ENCODE peak calls at places on chromosomes 7 and 10, in seven cellular contexts. One of them, this sample, is unnamed. For H3K27me3, the result is how much of the 10 kb centered on the place peaks cover.

GRCh38 chr7:84331665-84332064 is 137.1 kb upstream of the SEMA3A start:
- DNase-seq in SK-N-SH: no peak
- DNase-seq in lower lobe of right lung: no peak
- DNase-seq in heart right ventricle: no peak
- DNase-seq in psoas muscle: no peak
- DNase-seq in esophagus muscularis mucosa: no peak
- DNase-seq in pancreas: no peak
- DNase-seq in this sample: no peak

GRCh38 chr10:128254486-128254885 is 128.3 kb upstream of the MKI67 start:
- DNase-seq in SK-N-SH: no peak
- DNase-seq in lower lobe of right lung: no peak
- DNase-seq in heart right ventricle: no peak
- DNase-seq in psoas muscle: no peak
- DNase-seq in esophagus muscularis mucosa: no peak
- DNase-seq in pancreas: no peak
- DNase-seq in this sample: no peak

GRCh38 chr10:115856580-115856979 is 416.4 kb downstream of the GFRA1 start:
- DNase-seq in SK-N-SH: no peak
- DNase-seq in lower lobe of right lung: no peak
- DNase-seq in heart right ventricle: no peak
- DNase-seq in psoas muscle: no peak
- DNase-seq in esophagus muscularis mucosa: no peak
- DNase-seq in pancreas: no peak
- DNase-seq in this sample: no peak

GRCh38 chr10:48693206-48693605 is 8.5 kb downstream of the WDFY4 start:
- DNase-seq in SK-N-SH: no peak
- DNase-seq in lower lobe of right lung: no peak
- DNase-seq in heart right ventricle: no peak
- DNase-seq in psoas muscle: no peak
- DNase-seq in esophagus muscularis mucosa: peak
- DNase-seq in pancreas: no peak
- DNase-seq in this sample: no peak

GRCh38 chr7:104643587-104644217 is 315.3 kb downstream of the LHFPL3 start:
- DNase-seq in SK-N-SH: peak
- DNase-seq in lower lobe of right lung: no peak
- DNase-seq in heart right ventricle: no peak
- DNase-seq in psoas muscle: no peak
- DNase-seq in esophagus muscularis mucosa: no peak
- DNase-seq in pancreas: no peak
- DNase-seq in this sample: no peak

GRCh38 chr10:17836917-17837316 is 27.8 kb downstream of the MRC1 start:
- DNase-seq in SK-N-SH: no peak
- DNase-seq in lower lobe of right lung: no peak
- DNase-seq in heart right ventricle: peak
- DNase-seq in psoas muscle: no peak
- DNase-seq in esophagus muscularis mucosa: no peak
- DNase-seq in pancreas: peak
- DNase-seq in this sample: peak

GRCh38 chr10:94102436-94102835 is 108.7 kb downstream of the PLCE1 start:
- DNase-seq in SK-N-SH: no peak
- DNase-seq in lower lobe of right lung: no peak
- DNase-seq in heart right ventricle: no peak
- DNase-seq in psoas muscle: no peak
- DNase-seq in esophagus muscularis mucosa: peak
- DNase-seq in pancreas: no peak
- DNase-seq in this sample: no peak

GRCh38 chr10:122374859-122375721 is 582 bp downstream of the PLEKHA1 start:
- DNase-seq in SK-N-SH: peak
- DNase-seq in lower lobe of right lung: peak
- DNase-seq in heart right ventricle: peak
- DNase-seq in psoas muscle: peak
- DNase-seq in esophagus muscularis mucosa: no peak
- DNase-seq in pancreas: peak
- DNase-seq in this sample: no peak

GRCh38 chr10:51001587-51001986 is 72.7 kb upstream of the PRKG1 start:
- DNase-seq in SK-N-SH: peak
- DNase-seq in lower lobe of right lung: no peak
- DNase-seq in heart right ventricle: no peak
- DNase-seq in psoas muscle: no peak
- DNase-seq in esophagus muscularis mucosa: no peak
- DNase-seq in pancreas: no peak
- DNase-seq in this sample: no peak

GRCh38 chr7:93799750-93800357 is 90.7 kb downstream of the TFPI2 start:
- DNase-seq in SK-N-SH: peak
- DNase-seq in lower lobe of right lung: no peak
- DNase-seq in heart right ventricle: no peak
- DNase-seq in psoas muscle: no peak
- DNase-seq in esophagus muscularis mucosa: no peak
- DNase-seq in pancreas: no peak
- DNase-seq in this sample: no peak

GRCh38 chr10:90417056-90417455 is 440.8 kb downstream of the HTR7 start:
- DNase-seq in SK-N-SH: no peak
- DNase-seq in lower lobe of right lung: no peak
- DNase-seq in heart right ventricle: no peak
- DNase-seq in psoas muscle: no peak
- DNase-seq in esophagus muscularis mucosa: no peak
- DNase-seq in pancreas: no peak
- DNase-seq in this sample: no peak

GRCh38 chr7:36598056-36598675 is 126.1 kb downstream of the AOAH start:
- DNase-seq in SK-N-SH: no peak
- DNase-seq in lower lobe of right lung: no peak
- DNase-seq in heart right ventricle: no peak
- DNase-seq in psoas muscle: no peak
- DNase-seq in esophagus muscularis mucosa: no peak
- DNase-seq in pancreas: no peak
- DNase-seq in this sample: no peak

GRCh38 chr7:68176974-68177373 is 1180.3 kb downstream of the TYW1 start:
- DNase-seq in SK-N-SH: peak
- DNase-seq in lower lobe of right lung: no peak
- DNase-seq in heart right ventricle: peak
- DNase-seq in psoas muscle: peak
- DNase-seq in esophagus muscularis mucosa: no peak
- DNase-seq in pancreas: peak
- DNase-seq in this sample: no peak

GRCh38 chr10:93006435-93007039 is 54.1 kb upstream of the CYP26C1 start:
- DNase-seq in SK-N-SH: peak
- DNase-seq in lower lobe of right lung: no peak
- DNase-seq in heart right ventricle: no peak
- DNase-seq in psoas muscle: no peak
- DNase-seq in esophagus muscularis mucosa: no peak
- DNase-seq in pancreas: no peak
- DNase-seq in this sample: no peak

GRCh38 chr10:78981970-78982281 is 86.8 kb upstream of the ZMIZ1 start:
- DNase-seq in SK-N-SH: no peak
- DNase-seq in lower lobe of right lung: no peak
- DNase-seq in heart right ventricle: peak
- DNase-seq in psoas muscle: no peak
- DNase-seq in esophagus muscularis mucosa: no peak
- DNase-seq in pancreas: no peak
- DNase-seq in this sample: no peak

GRCh38 chr10:4074559-4075407 is 289.8 kb upstream of the KLF6 start:
- DNase-seq in SK-N-SH: peak
- DNase-seq in lower lobe of right lung: no peak
- DNase-seq in heart right ventricle: peak
- DNase-seq in psoas muscle: no peak
- DNase-seq in esophagus muscularis mucosa: no peak
- DNase-seq in pancreas: no peak
- DNase-seq in this sample: no peak

GRCh38 chr7:155644971-155645509 is 579 bp downstream of the RBM33 start:
- DNase-seq in SK-N-SH: peak
- DNase-seq in lower lobe of right lung: peak
- DNase-seq in heart right ventricle: peak
- DNase-seq in psoas muscle: peak
- DNase-seq in esophagus muscularis mucosa: no peak
- DNase-seq in pancreas: peak
- DNase-seq in this sample: no peak

GRCh38 chr7:122885583-122886356 is 490 bp downstream of the CADPS2 start:
- DNase-seq in SK-N-SH: peak
- DNase-seq in lower lobe of right lung: peak
- DNase-seq in heart right ventricle: peak
- DNase-seq in psoas muscle: peak
- DNase-seq in esophagus muscularis mucosa: no peak
- DNase-seq in pancreas: peak
- DNase-seq in this sample: peak

GRCh38 chr7:122887198-122887597 is 938 bp upstream of the CADPS2 start:
- DNase-seq in SK-N-SH: peak
- DNase-seq in lower lobe of right lung: peak
- DNase-seq in heart right ventricle: peak
- DNase-seq in psoas muscle: peak
- DNase-seq in esophagus muscularis mucosa: no peak
- DNase-seq in pancreas: peak
- DNase-seq in this sample: peak

GRCh38 chr7:122887848-122888247 is 1.6 kb upstream of the CADPS2 start:
- DNase-seq in SK-N-SH: no peak
- DNase-seq in lower lobe of right lung: no peak
- DNase-seq in heart right ventricle: no peak
- DNase-seq in psoas muscle: no peak
- DNase-seq in esophagus muscularis mucosa: no peak
- DNase-seq in pancreas: no peak
- DNase-seq in this sample: no peak

GRCh38 chr7:122884186-122884585 is 2.1 kb downstream of the CADPS2 start:
- DNase-seq in SK-N-SH: no peak
- DNase-seq in lower lobe of right lung: no peak
- DNase-seq in heart right ventricle: no peak
- DNase-seq in psoas muscle: no peak
- DNase-seq in esophagus muscularis mucosa: no peak
- DNase-seq in pancreas: no peak
- DNase-seq in this sample: no peak

GRCh38 chr7:122886357-122887081 is at the start of gene CADPS2:
- DNase-seq in SK-N-SH: peak
- DNase-seq in lower lobe of right lung: peak
- DNase-seq in heart right ventricle: peak
- DNase-seq in psoas muscle: peak
- DNase-seq in esophagus muscularis mucosa: no peak
- DNase-seq in pancreas: peak
- DNase-seq in this sample: peak
- H3K27me3 ChIP-seq in SK-N-SH: under half
- H3K27me3 ChIP-seq in lower lobe of right lung: under half
- H3K27me3 ChIP-seq in heart right ventricle: under half
- H3K27me3 ChIP-seq in psoas muscle: under half
- H3K27me3 ChIP-seq in esophagus muscularis mucosa: under half
- H3K27me3 ChIP-seq in pancreas: under half
- H3K27me3 ChIP-seq in this sample: under half

GRCh38 chr7:106026101-106026500 is 63.0 kb downstream of the CDHR3 start:
- DNase-seq in SK-N-SH: no peak
- DNase-seq in lower lobe of right lung: no peak
- DNase-seq in heart right ventricle: no peak
- DNase-seq in psoas muscle: no peak
- DNase-seq in esophagus muscularis mucosa: no peak
- DNase-seq in pancreas: no peak
- DNase-seq in this sample: no peak
- H3K27me3 ChIP-seq in SK-N-SH: under half
- H3K27me3 ChIP-seq in lower lobe of right lung: under half
- H3K27me3 ChIP-seq in heart right ventricle: under half
- H3K27me3 ChIP-seq in psoas muscle: under half
- H3K27me3 ChIP-seq in esophagus muscularis mucosa: under half
- H3K27me3 ChIP-seq in pancreas: under half
- H3K27me3 ChIP-seq in this sample: under half

GRCh38 chr10:23196915-23197314 is 4.8 kb downstream of the PTF1A start:
- DNase-seq in SK-N-SH: no peak
- DNase-seq in lower lobe of right lung: no peak
- DNase-seq in heart right ventricle: no peak
- DNase-seq in psoas muscle: no peak
- DNase-seq in esophagus muscularis mucosa: peak
- DNase-seq in pancreas: no peak
- DNase-seq in this sample: no peak
- H3K27me3 ChIP-seq in SK-N-SH: half or more
- H3K27me3 ChIP-seq in lower lobe of right lung: half or more
- H3K27me3 ChIP-seq in heart right ventricle: half or more
- H3K27me3 ChIP-seq in psoas muscle: under half
- H3K27me3 ChIP-seq in esophagus muscularis mucosa: under half
- H3K27me3 ChIP-seq in pancreas: under half
- H3K27me3 ChIP-seq in this sample: under half

DNA sequence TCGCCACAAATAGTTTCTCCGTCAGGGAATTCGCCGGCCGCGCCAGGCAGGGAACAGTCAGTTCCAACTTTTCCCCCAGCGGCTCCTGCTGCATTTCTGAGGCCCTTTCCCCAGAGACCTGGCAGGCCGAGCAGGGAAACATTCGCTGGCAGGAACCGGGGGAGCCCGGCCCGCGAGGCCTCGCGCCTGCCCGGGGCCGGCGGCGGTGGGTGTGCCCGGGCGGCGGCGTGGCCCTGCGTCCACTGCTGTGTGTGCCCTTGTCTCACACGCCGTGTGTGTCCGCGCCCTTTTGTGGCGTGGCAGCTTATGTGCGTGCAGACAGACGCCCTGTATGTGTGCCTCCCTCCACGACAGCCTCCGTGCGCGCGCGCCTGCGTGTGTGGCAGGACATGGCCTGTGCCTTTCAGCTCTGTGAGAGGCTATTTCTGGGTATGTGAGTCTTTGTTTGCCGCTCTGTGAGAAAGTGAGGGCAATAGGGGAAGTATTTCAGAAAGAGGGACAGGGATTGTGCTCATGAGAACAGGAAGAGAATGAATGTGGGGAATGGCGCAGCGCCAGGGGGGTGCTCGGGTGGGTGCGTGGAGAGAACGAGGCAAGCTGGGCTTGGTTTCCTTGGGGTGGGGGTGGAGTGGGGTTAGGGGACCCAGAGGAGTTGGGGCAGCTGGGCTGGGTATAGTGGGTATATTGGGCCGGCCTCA is 689 bp upstream of the SMARCD3 start:
- DNase-seq in SK-N-SH: peak
- DNase-seq in lower lobe of right lung: peak
- DNase-seq in heart right ventricle: peak
- DNase-seq in psoas muscle: peak
- DNase-seq in esophagus muscularis mucosa: no peak
- DNase-seq in pancreas: peak
- DNase-seq in this sample: peak
- H3K27me3 ChIP-seq in SK-N-SH: under half
- H3K27me3 ChIP-seq in lower lobe of right lung: under half
- H3K27me3 ChIP-seq in heart right ventricle: under half
- H3K27me3 ChIP-seq in psoas muscle: under half
- H3K27me3 ChIP-seq in esophagus muscularis mucosa: under half
- H3K27me3 ChIP-seq in pancreas: under half
- H3K27me3 ChIP-seq in this sample: under half

GRCh38 chr10:1367938-1368697 is 311.9 kb downstream of the WDR37 start:
- DNase-seq in SK-N-SH: peak
- DNase-seq in lower lobe of right lung: no peak
- DNase-seq in heart right ventricle: no peak
- DNase-seq in psoas muscle: no peak
- DNase-seq in esophagus muscularis mucosa: peak
- DNase-seq in pancreas: no peak
- DNase-seq in this sample: peak

GRCh38 chr10:1369197-1369596 is 313.0 kb downstream of the WDR37 start:
- DNase-seq in SK-N-SH: peak
- DNase-seq in lower lobe of right lung: no peak
- DNase-seq in heart right ventricle: no peak
- DNase-seq in psoas muscle: no peak
- DNase-seq in esophagus muscularis mucosa: peak
- DNase-seq in pancreas: no peak
- DNase-seq in this sample: no peak

GRCh38 chr10:1370298-1370697 is 314.1 kb downstream of the WDR37 start:
- DNase-seq in SK-N-SH: no peak
- DNase-seq in lower lobe of right lung: no peak
- DNase-seq in heart right ventricle: no peak
- DNase-seq in psoas muscle: no peak
- DNase-seq in esophagus muscularis mucosa: no peak
- DNase-seq in pancreas: no peak
- DNase-seq in this sample: no peak

GRCh38 chr10:1369665-1370064 is 313.5 kb downstream of the WDR37 start:
- DNase-seq in SK-N-SH: peak
- DNase-seq in lower lobe of right lung: no peak
- DNase-seq in heart right ventricle: no peak
- DNase-seq in psoas muscle: no peak
- DNase-seq in esophagus muscularis mucosa: no peak
- DNase-seq in pancreas: no peak
- DNase-seq in this sample: peak

GRCh38 chr10:1368772-1369171 is 312.6 kb downstream of the WDR37 start:
- DNase-seq in SK-N-SH: peak
- DNase-seq in lower lobe of right lung: no peak
- DNase-seq in heart right ventricle: no peak
- DNase-seq in psoas muscle: no peak
- DNase-seq in esophagus muscularis mucosa: peak
- DNase-seq in pancreas: no peak
- DNase-seq in this sample: peak
- H3K27me3 ChIP-seq in SK-N-SH: under half
- H3K27me3 ChIP-seq in lower lobe of right lung: under half
- H3K27me3 ChIP-seq in heart right ventricle: under half
- H3K27me3 ChIP-seq in psoas muscle: under half
- H3K27me3 ChIP-seq in esophagus muscularis mucosa: under half
- H3K27me3 ChIP-seq in pancreas: under half
- H3K27me3 ChIP-seq in this sample: under half

This sample was measured in right atrium auricular region.